ENCODE peak calls at places on chromosomes 3 and 15, in eight cellular contexts. X, V, O, G, N, F, C and S are unnamed samples.
A peak's percentile ranks its signal among the peaks of the same experiment; 100 is the strongest.

GRCh38 chr3:80285370-80285769 is 517.6 kb upstream of the ROBO1 start:
- DNase-seq in V (no peak), O (no peak), G (peak; percentile 53), X (no peak), F (no peak), N (no peak), C (no peak), S (no peak)

GRCh38 chr3:158789592-158789991 is 12.3 kb upstream of the MFSD1 start:
- DNase-seq in N (no peak), G (peak; percentile 78), O (no peak), X (no peak), F (no peak), V (no peak), C (peak; percentile 64), S (no peak)

GRCh38 chr3:12447075-12447474 is 37.2 kb upstream of the TSEN2 start:
- DNase-seq in C (no peak), V (no peak), N (no peak), G (no peak), X (no peak), O (no peak), F (no peak), S (no peak)

GRCh38 chr3:122415762-122416654 is at the start of gene WDR5B:
- DNase-seq in G (peak; percentile 96), F (no peak), C (peak; percentile 95), O (no peak), V (peak; percentile 97), N (no peak), X (peak; percentile 99), S (peak; percentile 97)

GRCh38 chr3:40771112-40771511 is 246.4 kb downstream of the ZNF621 start:
- DNase-seq in G (no peak), V (no peak), N (no peak), F (no peak), O (peak; percentile 27), X (no peak), C (no peak), S (no peak)

GRCh38 chr15:100059094-100059493 is 282.7 kb downstream of the ADAMTS17 start:
- DNase-seq in O (no peak), N (no peak), V (no peak), G (no peak), F (no peak), X (no peak), C (no peak), S (no peak)

GRCh38 chr3:153169793-153170386 is 7.9 kb downstream of the RAP2B start:
- DNase-seq in O (no peak), V (no peak), C (no peak), N (no peak), X (no peak), G (no peak), F (no peak), S (no peak)

GRCh38 chr15:63950911-63951481 is 95.3 kb downstream of the DAPK2 start:
- DNase-seq in X (peak; percentile 62), N (no peak), V (no peak), O (no peak), F (no peak), G (peak; percentile 83), C (no peak), S (no peak)

GRCh38 chr15:28132524-28133275 is 33.6 kb upstream of the OCA2 start:
- DNase-seq in F (no peak), O (no peak), G (peak; percentile 72), X (no peak), V (no peak), N (no peak), C (no peak), S (no peak)

GRCh38 chr3:23840521-23840920 is 34.8 kb downstream of the UBE2E1 start:
- DNase-seq in O (no peak), C (no peak), N (no peak), V (no peak), F (no peak), G (no peak), X (no peak), S (no peak)

GRCh38 chr3:13142552-13143380 is 69.5 kb upstream of the IQSEC1 start:
- DNase-seq in V (no peak), F (no peak), G (no peak), O (no peak), C (no peak), N (no peak), X (peak; percentile 68), S (no peak)

GRCh38 chr3:155714295-155714718 is 30.6 kb downstream of the PLCH1 start:
- DNase-seq in X (no peak), O (no peak), C (no peak), N (no peak), V (no peak), F (peak; percentile 45), G (no peak), S (no peak)

GRCh38 chr3:52439426-52440248 is 5.3 kb downstream of the SEMA3G start:
- DNase-seq in V (no peak), X (no peak), O (no peak), G (no peak), F (no peak), N (no peak), C (no peak), S (no peak)

GRCh38 chr3:179421500-179421899 is 29.8 kb downstream of the GNB4 start:
- DNase-seq in V (no peak), C (peak; percentile 17), O (no peak), G (peak; percentile 50), X (no peak), F (peak; percentile 7), N (no peak), S (no peak)

GRCh38 chr3:141860086-141860669 is 16.3 kb upstream of the ATP1B3 start:
- DNase-seq in V (no peak), F (no peak), O (no peak), X (no peak), N (no peak), G (no peak), C (no peak), S (no peak)

GRCh38 chr3:182118081-182118480 is 406.4 kb downstream of the SOX2 start:
- DNase-seq in C (peak; percentile 63), G (peak; percentile 49), X (no peak), V (no peak), N (no peak), F (peak; percentile 61), O (no peak), S (no peak)

GRCh38 chr3:197186887-197187588 is 111.4 kb downstream of the DLG1 start:
- DNase-seq in C (peak; percentile 56), G (peak; percentile 76), N (peak; percentile 20), X (no peak), O (no peak), V (no peak), F (peak; percentile 75), S (no peak)

GRCh38 chr3:52454938-52455282 is 494 bp upstream of the NISCH start:
- DNase-seq in F (no peak), V (no peak), N (no peak), G (no peak), C (no peak), O (no peak), X (no peak), S (no peak)

GRCh38 chr3:181757694-181758306 is 46.1 kb downstream of the SOX2 start:
- DNase-seq in F (no peak), G (no peak), X (no peak), O (no peak), N (no peak), V (no peak), C (no peak), S (no peak)

GRCh38 chr15:86139828-86140227 is 60.2 kb downstream of the AGBL1 start:
- DNase-seq in G (no peak), V (peak; percentile 10), X (no peak), F (no peak), O (no peak), N (no peak), C (no peak), S (peak; percentile 41)

GRCh38 chr3:80668100-80668499 is 900.3 kb upstream of the ROBO1 start:
- DNase-seq in O (no peak), N (no peak), V (no peak), G (no peak), C (no peak), F (no peak), X (no peak), S (no peak)

GRCh38 chr3:10515884-10516495 is 10.6 kb upstream of the ATP2B2 start:
- DNase-seq in C (no peak), F (no peak), G (no peak), X (no peak), O (no peak), N (no peak), V (no peak), S (no peak)

GRCh38 chr15:95284933-95285401 is 1045.5 kb upstream of the NR2F2 start:
- DNase-seq in N (peak; percentile 36), C (no peak), X (no peak), G (peak; percentile 61), F (no peak), O (no peak), V (no peak), S (no peak)

GRCh38 chr15:59138243-59138642 is 33.3 kb downstream of the CCNB2 start:
- DNase-seq in V (peak; percentile 37), C (peak; percentile 72), X (no peak), N (no peak), G (peak; percentile 59), F (peak; percentile 1), O (no peak), S (peak; percentile 47)

GRCh38 chr15:60017538-60018199 is 13.6 kb downstream of the FOXB1 start:
- DNase-seq in F (no peak), X (no peak), N (no peak), O (no peak), V (no peak), G (peak; percentile 45), C (no peak), S (no peak)

GRCh38 chr15:63905558-63906265 is 72.0 kb upstream of the HERC1 start:
- DNase-seq in V (no peak), G (no peak), O (no peak), N (peak; percentile 26), X (no peak), F (no peak), C (no peak), S (no peak)

GRCh38 chr15:90071220-90071807 is 31.0 kb downstream of the IDH2 start:
- DNase-seq in C (peak; percentile 62), G (peak; percentile 83), X (peak; percentile 91), V (peak; percentile 61), N (peak; percentile 78), F (peak; percentile 81), O (peak; percentile 58), S (no peak)

GRCh38 chr3:172190980-172191379 is 151.6 kb downstream of the FNDC3B start:
- DNase-seq in F (no peak), V (no peak), N (no peak), O (no peak), X (no peak), C (no peak), G (no peak), S (no peak)

GRCh38 chr15:100787567-100787941 is 92.1 kb upstream of the ALDH1A3 start:
- DNase-seq in X (no peak), F (no peak), O (no peak), V (no peak), N (no peak), C (no peak), G (no peak), S (no peak)

GRCh38 chr15:85772668-85773067 is 22.1 kb downstream of the KLHL25 start:
- DNase-seq in F (no peak), O (no peak), C (no peak), X (no peak), N (no peak), G (no peak), V (no peak), S (no peak)

GRCh38 chr15:34621675-34622074 is 38.2 kb upstream of the GOLGA8B start:
- DNase-seq in C (peak; percentile 32), V (no peak), N (peak; percentile 13), F (peak; percentile 5), G (peak; percentile 48), O (no peak), X (no peak), S (no peak)

GRCh38 chr3:124993462-124993861 is 58.9 kb upstream of the MUC13 start:
- DNase-seq in C (no peak), O (no peak), F (no peak), N (no peak), X (no peak), V (no peak), G (peak; percentile 69), S (no peak)